ENCODE peak calls at places on chromosome 7, in five cellular contexts. One of them, this sample, is unnamed. For H3K4me1, the result is how much of the 10 kb centered on the place peaks cover.

GRCh38 chr7:77866791-77867190 is 68.2 kb downstream of the PHTF2 start:
- DNase-seq in stomach: no peak
- DNase-seq in Panc1: peak
- DNase-seq in upper lobe of left lung: no peak
- DNase-seq in prostate gland: no peak
- DNase-seq in this sample: no peak

GRCh38 chr7:143892527-143893300 is 9.3 kb downstream of the TCAF1 start:
- DNase-seq in stomach: no peak
- DNase-seq in Panc1: no peak
- DNase-seq in upper lobe of left lung: no peak
- DNase-seq in prostate gland: no peak
- DNase-seq in this sample: no peak

GRCh38 chr7:107693396-107693795 is 32.8 kb downstream of the SLC26A4 start:
- DNase-seq in stomach: no peak
- DNase-seq in Panc1: no peak
- DNase-seq in upper lobe of left lung: no peak
- DNase-seq in prostate gland: peak
- DNase-seq in this sample: no peak

GRCh38 chr7:44291066-44291732 is 34.2 kb downstream of the CAMK2B start:
- DNase-seq in stomach: peak
- DNase-seq in Panc1: no peak
- DNase-seq in upper lobe of left lung: peak
- DNase-seq in prostate gland: no peak
- DNase-seq in this sample: peak

GRCh38 chr7:87113077-87113476 is 39.2 kb upstream of the DMTF1 start:
- DNase-seq in stomach: no peak
- DNase-seq in Panc1: no peak
- DNase-seq in upper lobe of left lung: no peak
- DNase-seq in prostate gland: no peak
- DNase-seq in this sample: no peak

GRCh38 chr7:44388089-44388970 is 62.9 kb upstream of the CAMK2B start:
- DNase-seq in stomach: peak
- DNase-seq in Panc1: no peak
- DNase-seq in upper lobe of left lung: no peak
- DNase-seq in prostate gland: no peak
- DNase-seq in this sample: peak

GRCh38 chr7:102318482-102318971 is 31.9 kb downstream of the SH2B2 start:
- DNase-seq in stomach: peak
- DNase-seq in Panc1: no peak
- DNase-seq in upper lobe of left lung: no peak
- DNase-seq in prostate gland: no peak
- DNase-seq in this sample: no peak

GRCh38 chr7:48366096-48366495 is 194.8 kb downstream of the ABCA13 start:
- DNase-seq in stomach: no peak
- DNase-seq in Panc1: no peak
- DNase-seq in upper lobe of left lung: no peak
- DNase-seq in prostate gland: no peak
- DNase-seq in this sample: no peak

GRCh38 chr7:19522486-19522885 is 186.4 kb downstream of the POLR1F start:
- DNase-seq in stomach: no peak
- DNase-seq in Panc1: no peak
- DNase-seq in upper lobe of left lung: no peak
- DNase-seq in prostate gland: no peak
- DNase-seq in this sample: no peak

GRCh38 chr7:134070673-134071072 is 56.5 kb upstream of the LRGUK start:
- DNase-seq in stomach: no peak
- DNase-seq in Panc1: no peak
- DNase-seq in upper lobe of left lung: no peak
- DNase-seq in prostate gland: no peak
- DNase-seq in this sample: no peak

GRCh38 chr7:5426226-5426475 is 2.5 kb upstream of the TNRC18 start:
- DNase-seq in stomach: no peak
- DNase-seq in Panc1: no peak
- DNase-seq in upper lobe of left lung: no peak
- DNase-seq in prostate gland: peak
- DNase-seq in this sample: no peak

GRCh38 chr7:109844362-109844761 is 1246.6 kb upstream of the LRRN3 start:
- DNase-seq in stomach: no peak
- DNase-seq in Panc1: no peak
- DNase-seq in upper lobe of left lung: no peak
- DNase-seq in prostate gland: no peak
- DNase-seq in this sample: no peak

GRCh38 chr7:124033093-124033806 is 383 bp upstream of the TMEM229A start:
- DNase-seq in stomach: peak
- DNase-seq in Panc1: no peak
- DNase-seq in upper lobe of left lung: no peak
- DNase-seq in prostate gland: peak
- DNase-seq in this sample: no peak

GRCh38 chr7:17371656-17372524 is 73.4 kb downstream of the AHR start:
- DNase-seq in stomach: no peak
- DNase-seq in Panc1: peak
- DNase-seq in upper lobe of left lung: no peak
- DNase-seq in prostate gland: no peak
- DNase-seq in this sample: no peak

GRCh38 chr7:130912910-130913720 is 179.1 kb upstream of the KLF14 start:
- DNase-seq in stomach: peak
- DNase-seq in Panc1: peak
- DNase-seq in upper lobe of left lung: peak
- DNase-seq in prostate gland: no peak
- DNase-seq in this sample: no peak

GRCh38 chr7:101546308-101546936 is 82.7 kb downstream of the MYL10 start:
- DNase-seq in stomach: no peak
- DNase-seq in Panc1: no peak
- DNase-seq in upper lobe of left lung: no peak
- DNase-seq in prostate gland: no peak
- DNase-seq in this sample: no peak

GRCh38 chr7:47596502-47597202 is 14.7 kb upstream of the TNS3 start:
- DNase-seq in stomach: peak
- DNase-seq in Panc1: no peak
- DNase-seq in upper lobe of left lung: no peak
- DNase-seq in prostate gland: no peak
- DNase-seq in this sample: no peak

GRCh38 chr7:117803476-117803875 is 69.8 kb downstream of the CTTNBP2 start:
- DNase-seq in stomach: no peak
- DNase-seq in Panc1: no peak
- DNase-seq in upper lobe of left lung: no peak
- DNase-seq in prostate gland: no peak
- DNase-seq in this sample: no peak

GRCh38 chr7:130363156-130363847 is 17.0 kb upstream of the CPA1 start:
- DNase-seq in stomach: no peak
- DNase-seq in Panc1: peak
- DNase-seq in upper lobe of left lung: no peak
- DNase-seq in prostate gland: no peak
- DNase-seq in this sample: no peak

GRCh38 chr7:6623589-6624245 is 8.3 kb downstream of the ZNF853 start:
- DNase-seq in stomach: no peak
- DNase-seq in Panc1: no peak
- DNase-seq in upper lobe of left lung: no peak
- DNase-seq in prostate gland: no peak
- DNase-seq in this sample: no peak

GRCh38 chr7:133753513-133753912 is 373.6 kb upstream of the LRGUK start:
- DNase-seq in stomach: no peak
- DNase-seq in Panc1: no peak
- DNase-seq in upper lobe of left lung: no peak
- DNase-seq in prostate gland: no peak
- DNase-seq in this sample: no peak

GRCh38 chr7:12571691-12572090 is 1.2 kb downstream of the SCIN start:
- DNase-seq in stomach: no peak
- DNase-seq in Panc1: no peak
- DNase-seq in upper lobe of left lung: no peak
- DNase-seq in prostate gland: no peak
- DNase-seq in this sample: no peak

GRCh38 chr7:128007293-128007680 is 23.9 kb downstream of the LRRC4 start:
- DNase-seq in stomach: no peak
- DNase-seq in Panc1: no peak
- DNase-seq in upper lobe of left lung: no peak
- DNase-seq in prostate gland: no peak
- DNase-seq in this sample: no peak

GRCh38 chr7:77247206-77247850 is 47.7 kb upstream of the FGL2 start:
- DNase-seq in stomach: peak
- DNase-seq in Panc1: peak
- DNase-seq in upper lobe of left lung: peak
- DNase-seq in prostate gland: peak
- DNase-seq in this sample: no peak

GRCh38 chr7:20542594-20542993 is 72.9 kb upstream of the ABCB5 start:
- DNase-seq in stomach: no peak
- DNase-seq in Panc1: no peak
- DNase-seq in upper lobe of left lung: peak
- DNase-seq in prostate gland: peak
- DNase-seq in this sample: no peak

GRCh38 chr7:44569958-44570357 is 3.8 kb downstream of the DDX56 start:
- DNase-seq in stomach: no peak
- DNase-seq in Panc1: no peak
- DNase-seq in upper lobe of left lung: no peak
- DNase-seq in prostate gland: no peak
- DNase-seq in this sample: no peak

GRCh38 chr7:154871483-154871882 is 131.4 kb downstream of the PAXIP1 start:
- DNase-seq in stomach: no peak
- DNase-seq in Panc1: no peak
- DNase-seq in upper lobe of left lung: no peak
- DNase-seq in prostate gland: no peak
- DNase-seq in this sample: no peak

GRCh38 chr7:154867068-154867467 is 135.9 kb downstream of the PAXIP1 start:
- DNase-seq in stomach: no peak
- DNase-seq in Panc1: no peak
- DNase-seq in upper lobe of left lung: no peak
- DNase-seq in prostate gland: no peak
- DNase-seq in this sample: no peak

GRCh38 chr7:154865984-154866685 is 136.8 kb downstream of the PAXIP1 start:
- DNase-seq in stomach: no peak
- DNase-seq in Panc1: no peak
- DNase-seq in upper lobe of left lung: no peak
- DNase-seq in prostate gland: no peak
- DNase-seq in this sample: no peak

GRCh38 chr7:154869436-154869835 is 133.5 kb downstream of the PAXIP1 start:
- DNase-seq in stomach: no peak
- DNase-seq in Panc1: no peak
- DNase-seq in upper lobe of left lung: no peak
- DNase-seq in prostate gland: no peak
- DNase-seq in this sample: no peak

DNA sequence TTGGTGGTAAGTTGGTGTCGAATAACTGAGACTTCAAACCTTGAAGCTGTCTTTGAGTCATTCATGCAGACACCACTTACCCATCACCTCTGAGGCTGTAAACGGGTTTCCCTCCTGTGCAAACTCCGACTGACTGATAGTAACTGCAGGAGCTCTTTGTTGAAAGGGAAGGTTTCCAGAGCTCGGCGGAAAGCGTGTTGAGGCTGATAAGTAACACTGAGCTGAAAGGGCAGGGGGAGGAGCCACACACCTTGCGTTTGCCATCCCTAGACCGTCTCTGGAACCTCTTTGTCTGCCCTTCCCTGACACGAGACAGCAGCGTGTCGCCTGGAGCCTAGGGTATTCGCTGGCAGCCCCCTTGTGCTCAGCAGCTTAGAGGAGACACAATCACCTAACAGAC is 134.0 kb downstream of the PAXIP1 start:
- DNase-seq in stomach: no peak
- DNase-seq in Panc1: no peak
- DNase-seq in upper lobe of left lung: no peak
- DNase-seq in prostate gland: no peak
- DNase-seq in this sample: no peak
- H3K4me3 ChIP-seq in stomach: no peak
- H3K4me3 ChIP-seq in Panc1: no peak
- H3K4me3 ChIP-seq in upper lobe of left lung: no peak
- H3K4me3 ChIP-seq in prostate gland: no peak
- H3K4me3 ChIP-seq in this sample: no peak

DNA sequence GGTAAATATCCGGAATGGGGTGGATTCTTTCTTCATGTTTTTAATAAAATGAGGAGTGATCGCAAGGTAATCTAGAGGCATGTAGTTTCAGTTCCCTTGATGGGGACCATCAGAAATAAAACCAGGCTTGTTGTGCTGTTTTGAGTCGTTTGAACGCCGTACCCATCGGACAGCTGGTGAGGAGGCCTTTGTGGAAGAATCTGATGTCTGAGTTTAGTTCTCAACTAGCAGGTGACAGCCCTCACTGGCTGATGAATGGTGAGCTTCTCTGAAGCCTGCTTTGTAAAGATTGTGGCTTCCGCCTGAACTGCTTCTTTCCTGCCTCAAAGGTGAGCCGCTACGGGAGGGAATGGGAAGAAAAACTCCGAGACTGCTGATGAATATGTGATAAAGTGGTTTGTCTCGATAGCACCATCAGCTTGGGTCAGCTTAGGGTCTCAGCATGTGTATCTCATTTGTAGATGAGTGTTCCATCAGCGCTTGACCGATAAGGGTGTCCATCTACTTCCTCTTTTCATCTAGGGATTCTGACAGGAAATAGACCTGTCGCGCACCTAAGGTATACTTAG is 977 bp downstream of the TMEM248 start:
- DNase-seq in stomach: no peak
- DNase-seq in Panc1: no peak
- DNase-seq in upper lobe of left lung: no peak
- DNase-seq in prostate gland: no peak
- DNase-seq in this sample: no peak
- TF ChIP-seq POLR2AphosphoS5 in stomach: no peak
- TF ChIP-seq POLR2AphosphoS5 in Panc1: no peak
- TF ChIP-seq POLR2AphosphoS5 in upper lobe of left lung: no peak
- TF ChIP-seq POLR2AphosphoS5 in prostate gland: no peak
- TF ChIP-seq POLR2AphosphoS5 in this sample: no peak

GRCh38 chr7:24964177-24964576 is 15.8 kb downstream of the OSBPL3 start:
- DNase-seq in stomach: no peak
- DNase-seq in Panc1: no peak
- DNase-seq in upper lobe of left lung: no peak
- DNase-seq in prostate gland: no peak
- DNase-seq in this sample: no peak
- H3K4me1 ChIP-seq in stomach: under half
- H3K4me1 ChIP-seq in Panc1: under half
- H3K4me1 ChIP-seq in upper lobe of left lung: under half
- H3K4me1 ChIP-seq in prostate gland: under half
- H3K4me1 ChIP-seq in this sample: under half

GRCh38 chr7:50068850-50069551 is 24.0 kb downstream of the ZPBP start:
- DNase-seq in stomach: peak
- DNase-seq in Panc1: peak
- DNase-seq in upper lobe of left lung: peak
- DNase-seq in prostate gland: peak
- DNase-seq in this sample: no peak

GRCh38 chr7:50069613-50070012 is 23.4 kb downstream of the ZPBP start:
- DNase-seq in stomach: no peak
- DNase-seq in Panc1: no peak
- DNase-seq in upper lobe of left lung: peak
- DNase-seq in prostate gland: peak
- DNase-seq in this sample: no peak

GRCh38 chr7:50073093-50073492 is 20.0 kb downstream of the ZPBP start:
- DNase-seq in stomach: no peak
- DNase-seq in Panc1: no peak
- DNase-seq in upper lobe of left lung: no peak
- DNase-seq in prostate gland: no peak
- DNase-seq in this sample: no peak

DNA sequence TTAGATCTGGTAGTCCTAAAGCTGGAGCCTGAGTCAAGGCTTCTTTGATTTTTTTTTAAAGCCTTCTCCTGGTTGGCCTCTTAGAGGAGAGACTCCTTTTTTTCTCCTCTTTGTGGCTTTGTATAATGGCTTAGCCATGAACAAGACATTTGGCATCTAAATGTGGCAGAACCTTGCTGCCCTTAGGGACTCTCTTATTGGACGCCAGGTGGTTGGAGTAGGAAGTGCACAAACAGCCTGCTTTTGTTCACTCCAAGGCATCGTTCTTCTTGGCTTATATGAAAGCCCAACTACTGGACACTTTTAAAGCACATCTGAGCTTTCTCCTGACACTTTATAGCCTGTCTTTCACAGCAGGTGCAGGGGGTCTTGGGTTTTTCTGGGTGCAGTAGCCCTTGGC is 25.0 kb downstream of the ZPBP start:
- DNase-seq in stomach: peak
- DNase-seq in Panc1: no peak
- DNase-seq in upper lobe of left lung: no peak
- DNase-seq in prostate gland: no peak
- DNase-seq in this sample: no peak
- H3K4me3 ChIP-seq in stomach: peak
- H3K4me3 ChIP-seq in Panc1: peak
- H3K4me3 ChIP-seq in upper lobe of left lung: peak
- H3K4me3 ChIP-seq in prostate gland: no peak
- H3K4me3 ChIP-seq in this sample: no peak

This sample was measured in esophagus muscularis mucosa.